ENCODE peak calls at places on chromosomes 5 and 9, in nine cellular contexts. One of them, this sample, is unnamed.

GRCh38 chr9:134327671-134328231 is 1.5 kb downstream of the RXRA start:
- DNase-seq in RWPE1: peak; percentile 46
- DNase-seq in HFF-Myc: no peak
- DNase-seq in fibroblast of pulmonary artery: no peak
- DNase-seq in AG09319: no peak
- DNase-seq in fibroblast of gingiva: no peak
- DNase-seq in ACHN: no peak
- DNase-seq in NCI-H2029 treated with DMSO at 0.1 percent for 48 hours: no peak
- DNase-seq in GM06990: no peak
- DNase-seq in this sample: no peak

GRCh38 chr5:127386557-127386956 is 96.0 kb downstream of the MEGF10 start:
- DNase-seq in fibroblast of gingiva: peak; percentile 77
- DNase-seq in RWPE1: no peak
- DNase-seq in AG09319: peak; percentile 8
- DNase-seq in GM06990: no peak
- DNase-seq in HFF-Myc: no peak
- DNase-seq in NCI-H2029 treated with DMSO at 0.1 percent for 48 hours: no peak
- DNase-seq in ACHN: no peak
- DNase-seq in fibroblast of pulmonary artery: peak; percentile 34
- DNase-seq in this sample: peak; percentile 24

GRCh38 chr5:137365126-137365865 is 133.8 kb downstream of the SPOCK1 start:
- DNase-seq in RWPE1: no peak
- DNase-seq in NCI-H2029 treated with DMSO at 0.1 percent for 48 hours: no peak
- DNase-seq in GM06990: no peak
- DNase-seq in fibroblast of gingiva: no peak
- DNase-seq in HFF-Myc: no peak
- DNase-seq in AG09319: no peak
- DNase-seq in fibroblast of pulmonary artery: no peak
- DNase-seq in ACHN: peak; percentile 19
- DNase-seq in this sample: no peak

GRCh38 chr9:123044556-123044955 is 11.1 kb downstream of the GPR21 start:
- DNase-seq in RWPE1: peak; percentile 45
- DNase-seq in ACHN: no peak
- DNase-seq in fibroblast of pulmonary artery: peak; percentile 74
- DNase-seq in GM06990: no peak
- DNase-seq in AG09319: peak; percentile 62
- DNase-seq in HFF-Myc: peak; percentile 21
- DNase-seq in fibroblast of gingiva: peak; percentile 70
- DNase-seq in NCI-H2029 treated with DMSO at 0.1 percent for 48 hours: no peak
- DNase-seq in this sample: peak; percentile 61

GRCh38 chr9:111853450-111853827 is 43.2 kb upstream of the UGCG start:
- DNase-seq in GM06990: no peak
- DNase-seq in HFF-Myc: no peak
- DNase-seq in NCI-H2029 treated with DMSO at 0.1 percent for 48 hours: no peak
- DNase-seq in RWPE1: no peak
- DNase-seq in fibroblast of gingiva: no peak
- DNase-seq in ACHN: no peak
- DNase-seq in AG09319: no peak
- DNase-seq in fibroblast of pulmonary artery: no peak
- DNase-seq in this sample: peak; percentile 60

GRCh38 chr9:36744678-36745077 is 172.0 kb downstream of the MELK start:
- DNase-seq in NCI-H2029 treated with DMSO at 0.1 percent for 48 hours: no peak
- DNase-seq in RWPE1: no peak
- DNase-seq in fibroblast of pulmonary artery: no peak
- DNase-seq in GM06990: no peak
- DNase-seq in AG09319: no peak
- DNase-seq in fibroblast of gingiva: no peak
- DNase-seq in HFF-Myc: no peak
- DNase-seq in ACHN: no peak
- DNase-seq in this sample: no peak

GRCh38 chr5:79847561-79847960 is 143.5 kb downstream of the MTX3 start:
- DNase-seq in RWPE1: no peak
- DNase-seq in GM06990: no peak
- DNase-seq in fibroblast of gingiva: no peak
- DNase-seq in NCI-H2029 treated with DMSO at 0.1 percent for 48 hours: no peak
- DNase-seq in AG09319: no peak
- DNase-seq in fibroblast of pulmonary artery: no peak
- DNase-seq in HFF-Myc: no peak
- DNase-seq in ACHN: no peak
- DNase-seq in this sample: no peak

GRCh38 chr5:41747291-41747690 is 122.9 kb downstream of the OXCT1 start:
- DNase-seq in RWPE1: no peak
- DNase-seq in NCI-H2029 treated with DMSO at 0.1 percent for 48 hours: peak; percentile 23
- DNase-seq in GM06990: no peak
- DNase-seq in fibroblast of pulmonary artery: peak; percentile 83
- DNase-seq in fibroblast of gingiva: no peak
- DNase-seq in ACHN: no peak
- DNase-seq in AG09319: no peak
- DNase-seq in HFF-Myc: no peak
- DNase-seq in this sample: no peak

GRCh38 chr9:133935328-133936040 is 56.6 kb downstream of the VAV2 start:
- DNase-seq in RWPE1: no peak
- DNase-seq in fibroblast of gingiva: no peak
- DNase-seq in GM06990: no peak
- DNase-seq in fibroblast of pulmonary artery: peak; percentile 65
- DNase-seq in AG09319: no peak
- DNase-seq in HFF-Myc: no peak
- DNase-seq in NCI-H2029 treated with DMSO at 0.1 percent for 48 hours: no peak
- DNase-seq in ACHN: peak; percentile 64
- DNase-seq in this sample: no peak

GRCh38 chr5:177431317-177432142 is 5.1 kb downstream of the GRK6 start:
- DNase-seq in fibroblast of gingiva: no peak
- DNase-seq in AG09319: no peak
- DNase-seq in fibroblast of pulmonary artery: no peak
- DNase-seq in GM06990: peak; percentile 95
- DNase-seq in RWPE1: no peak
- DNase-seq in ACHN: no peak
- DNase-seq in NCI-H2029 treated with DMSO at 0.1 percent for 48 hours: no peak
- DNase-seq in HFF-Myc: no peak
- DNase-seq in this sample: no peak

GRCh38 chr5:120778491-120779293 is 314.6 kb downstream of the PRR16 start:
- DNase-seq in ACHN: peak; percentile 50
- DNase-seq in GM06990: no peak
- DNase-seq in fibroblast of gingiva: peak; percentile 53
- DNase-seq in HFF-Myc: no peak
- DNase-seq in AG09319: peak; percentile 34
- DNase-seq in fibroblast of pulmonary artery: peak; percentile 18
- DNase-seq in RWPE1: no peak
- DNase-seq in NCI-H2029 treated with DMSO at 0.1 percent for 48 hours: no peak
- DNase-seq in this sample: peak; percentile 76

GRCh38 chr5:129382921-129383672 is 77.0 kb upstream of the ADAMTS19 start:
- DNase-seq in NCI-H2029 treated with DMSO at 0.1 percent for 48 hours: no peak
- DNase-seq in HFF-Myc: peak; percentile 5
- DNase-seq in fibroblast of gingiva: peak; percentile 46
- DNase-seq in GM06990: no peak
- DNase-seq in AG09319: no peak
- DNase-seq in ACHN: no peak
- DNase-seq in fibroblast of pulmonary artery: peak; percentile 69
- DNase-seq in RWPE1: no peak
- DNase-seq in this sample: no peak

GRCh38 chr9:89425921-89426388 is 72.0 kb downstream of the SEMA4D start:
- DNase-seq in fibroblast of pulmonary artery: no peak
- DNase-seq in AG09319: peak; percentile 14
- DNase-seq in NCI-H2029 treated with DMSO at 0.1 percent for 48 hours: peak; percentile 6
- DNase-seq in GM06990: no peak
- DNase-seq in fibroblast of gingiva: no peak
- DNase-seq in RWPE1: no peak
- DNase-seq in HFF-Myc: no peak
- DNase-seq in ACHN: no peak
- DNase-seq in this sample: no peak

GRCh38 chr9:36597412-36598178 is 24.9 kb downstream of the MELK start:
- DNase-seq in AG09319: no peak
- DNase-seq in ACHN: peak; percentile 56
- DNase-seq in fibroblast of pulmonary artery: peak; percentile 82
- DNase-seq in fibroblast of gingiva: peak; percentile 69
- DNase-seq in NCI-H2029 treated with DMSO at 0.1 percent for 48 hours: no peak
- DNase-seq in RWPE1: peak; percentile 50
- DNase-seq in GM06990: no peak
- DNase-seq in HFF-Myc: no peak
- DNase-seq in this sample: no peak

GRCh38 chr9:114249424-114250234 is 73.3 kb upstream of the ORM1 start:
- DNase-seq in NCI-H2029 treated with DMSO at 0.1 percent for 48 hours: no peak
- DNase-seq in AG09319: no peak
- DNase-seq in fibroblast of gingiva: no peak
- DNase-seq in HFF-Myc: no peak
- DNase-seq in ACHN: no peak
- DNase-seq in GM06990: no peak
- DNase-seq in RWPE1: no peak
- DNase-seq in fibroblast of pulmonary artery: no peak
- DNase-seq in this sample: no peak

GRCh38 chr5:135526924-135527323 is 8.8 kb downstream of the NEUROG1 start:
- DNase-seq in ACHN: no peak
- DNase-seq in fibroblast of pulmonary artery: no peak
- DNase-seq in HFF-Myc: no peak
- DNase-seq in AG09319: no peak
- DNase-seq in GM06990: no peak
- DNase-seq in NCI-H2029 treated with DMSO at 0.1 percent for 48 hours: no peak
- DNase-seq in RWPE1: no peak
- DNase-seq in fibroblast of gingiva: no peak
- DNase-seq in this sample: no peak

GRCh38 chr5:120134944-120135343 is 329.2 kb upstream of the PRR16 start:
- DNase-seq in ACHN: no peak
- DNase-seq in AG09319: no peak
- DNase-seq in RWPE1: no peak
- DNase-seq in GM06990: no peak
- DNase-seq in NCI-H2029 treated with DMSO at 0.1 percent for 48 hours: no peak
- DNase-seq in fibroblast of pulmonary artery: no peak
- DNase-seq in fibroblast of gingiva: peak; percentile 68
- DNase-seq in HFF-Myc: no peak
- DNase-seq in this sample: no peak